ENCODE peak calls at places on chromosomes 13 and 19, in nine cellular contexts. P, M, Y, N, K, X, C, J and R are unnamed samples. For H3K27me3, the result is how much of the 10 kb centered on the place peaks cover.

GRCh38 chr19:1112254-1113208 is 8.7 kb downstream of the GPX4 start:
- DNase-seq in P (no peak), M (no peak), Y (no peak), N (no peak), K (peak), X (peak), C (no peak), J (peak), R (peak)

GRCh38 chr19:12139309-12139708 is 841 bp downstream of the ZNF20 start:
- DNase-seq in P (no peak), M (no peak), Y (no peak), N (no peak), K (peak), X (no peak), C (peak), J (no peak), R (peak)

GRCh38 chr13:59424661-59425060 is 739.1 kb downstream of the DIAPH3 start:
- DNase-seq in P (no peak), M (no peak), Y (no peak), N (no peak), K (no peak), X (no peak), C (peak), J (no peak), R (peak)

GRCh38 chr13:103883152-103883551 is 816.9 kb upstream of the SLC10A2 start:
- DNase-seq in P (peak), M (peak), Y (peak), N (peak), K (peak), X (peak), C (peak), J (peak), R (peak)

GRCh38 chr13:109724603-109725002 is 61.8 kb downstream of the IRS2 start:
- DNase-seq in P (no peak), M (no peak), Y (no peak), N (no peak), K (no peak), X (no peak), C (no peak), J (no peak), R (no peak)

GRCh38 chr13:100521912-100522490 is 66.6 kb downstream of the GGACT start:
- DNase-seq in P (no peak), M (no peak), Y (no peak), N (no peak), K (no peak), X (no peak), C (no peak), J (no peak), R (no peak)

GRCh38 chr13:48009298-48009697 is 8.2 kb upstream of the SUCLA2 start:
- DNase-seq in P (no peak), M (no peak), Y (no peak), N (no peak), K (no peak), X (no peak), C (peak), J (peak), R (peak)

GRCh38 chr19:1279782-1280341 is 4.5 kb downstream of the FAM174C start:
- DNase-seq in P (peak), M (peak), Y (peak), N (peak), K (peak), X (peak), C (peak), J (peak), R (peak)

GRCh38 chr19:51873097-51873496 is 14.7 kb downstream of the ZNF577 start:
- DNase-seq in P (no peak), M (no peak), Y (no peak), N (no peak), K (no peak), X (no peak), C (no peak), J (no peak), R (no peak)

GRCh38 chr13:79003989-79004550 is 345.1 kb upstream of the OBI1 start:
- DNase-seq in P (no peak), M (no peak), Y (no peak), N (no peak), K (no peak), X (no peak), C (no peak), J (no peak), R (no peak)

GRCh38 chr13:78999494-78999893 is 340.5 kb upstream of the OBI1 start:
- DNase-seq in P (no peak), M (no peak), Y (no peak), N (no peak), K (no peak), X (no peak), C (no peak), J (no peak), R (no peak)

GRCh38 chr13:78997902-78998654 is 339.1 kb upstream of the OBI1 start:
- DNase-seq in P (no peak), M (no peak), Y (no peak), N (no peak), K (no peak), X (no peak), C (no peak), J (no peak), R (no peak)

GRCh38 chr13:78993792-78994191 is 334.8 kb upstream of the OBI1 start:
- DNase-seq in P (no peak), M (no peak), Y (no peak), N (no peak), K (peak), X (no peak), C (no peak), J (no peak), R (no peak)

GRCh38 chr13:78998736-78999135 is 339.8 kb upstream of the OBI1 start:
- DNase-seq in P (no peak), M (no peak), Y (no peak), N (no peak), K (no peak), X (no peak), C (no peak), J (no peak), R (no peak)
- H3K4me3 ChIP-seq in P (no peak), M (no peak), Y (no peak), N (no peak), K (no peak), X (no peak), C (no peak), J (no peak), R (no peak)

GRCh38 chr19:35861640-35862160 is 5.0 kb downstream of the KIRREL2 start:
- DNase-seq in P (no peak), M (no peak), Y (no peak), N (peak), K (peak), X (no peak), C (no peak), J (no peak), R (no peak)

GRCh38 chr19:35862528-35862927 is 5.8 kb downstream of the KIRREL2 start:
- DNase-seq in P (no peak), M (no peak), Y (no peak), N (peak), K (no peak), X (no peak), C (no peak), J (no peak), R (no peak)

GRCh38 chr19:35860818-35861639 is 4.3 kb downstream of the KIRREL2 start:
- DNase-seq in P (no peak), M (no peak), Y (no peak), N (peak), K (peak), X (no peak), C (no peak), J (no peak), R (no peak)

GRCh38 chr19:35860436-35860817 is 3.7 kb downstream of the KIRREL2 start:
- DNase-seq in P (no peak), M (no peak), Y (no peak), N (peak), K (no peak), X (no peak), C (no peak), J (no peak), R (no peak)

GRCh38 chr19:35863018-35863417 is 5.4 kb upstream of the APLP1 start:
- DNase-seq in P (no peak), M (no peak), Y (no peak), N (no peak), K (no peak), X (no peak), C (no peak), J (no peak), R (no peak)
- H3K27me3 ChIP-seq in P (under half), M (under half), Y (half or more), N (under half), K (under half), X (under half), C (under half), J (half or more), R (half or more)

GRCh38 chr19:8596168-8596567 is 14.3 kb downstream of the ADAMTS10 start:
- DNase-seq in P (no peak), M (no peak), Y (no peak), N (no peak), K (no peak), X (peak), C (no peak), J (no peak), R (no peak)

GRCh38 chr19:8595651-8596050 is 14.9 kb downstream of the ADAMTS10 start:
- DNase-seq in P (no peak), M (no peak), Y (no peak), N (no peak), K (no peak), X (peak), C (no peak), J (no peak), R (no peak)

GRCh38 chr19:8593931-8594330 is 16.6 kb downstream of the ADAMTS10 start:
- DNase-seq in P (no peak), M (no peak), Y (no peak), N (no peak), K (no peak), X (peak), C (no peak), J (no peak), R (peak)

GRCh38 chr19:8589177-8589714 is 12.0 kb upstream of the MYO1F start:
- DNase-seq in P (no peak), M (no peak), Y (no peak), N (no peak), K (no peak), X (peak), C (no peak), J (no peak), R (no peak)

DNA sequence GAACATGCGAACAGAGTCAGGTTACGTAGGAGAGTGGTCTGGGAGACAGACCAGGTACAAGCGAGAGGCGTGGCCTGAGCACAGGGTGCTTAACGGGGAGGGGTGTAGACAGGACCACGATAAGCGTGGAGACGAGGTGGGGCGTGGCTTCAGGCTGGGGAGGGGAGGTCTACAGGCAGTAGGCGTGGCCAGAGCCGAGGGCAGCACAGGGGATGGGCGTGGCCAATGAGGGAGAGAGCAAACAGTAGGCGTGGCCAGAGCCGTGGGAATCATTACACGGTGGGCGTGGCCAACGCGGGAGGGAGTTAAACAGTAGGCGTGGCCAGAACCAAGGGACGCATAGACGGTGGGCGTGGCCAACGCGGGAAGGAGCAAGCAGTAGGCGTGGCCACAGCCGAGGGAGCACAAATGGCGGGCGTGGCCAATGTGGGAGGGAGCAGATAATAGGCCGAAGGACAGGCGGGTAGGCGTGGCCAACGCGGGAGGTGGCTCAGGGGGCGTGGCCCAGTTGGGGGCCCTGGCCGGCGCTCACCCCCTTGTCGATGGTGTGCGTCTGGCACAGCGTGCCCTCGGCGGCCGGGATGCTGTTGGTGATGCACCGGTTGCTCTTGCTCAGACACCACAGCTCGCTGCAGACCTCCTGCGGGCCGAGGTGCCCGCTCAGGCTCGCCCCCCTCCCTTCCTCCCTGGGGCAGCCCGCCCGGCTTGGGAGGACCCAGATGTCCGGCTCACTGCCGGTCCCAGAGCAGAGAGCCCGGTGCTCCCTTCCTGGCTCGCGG is 15.2 kb upstream of the MYO1F start:
- DNase-seq in P (peak), M (no peak), Y (peak), N (peak), K (peak), X (peak), C (peak), J (peak), R (peak)
- H3K4me3 ChIP-seq in P (peak), M (no peak), Y (peak), N (peak), K (peak), X (peak), C (no peak), J (peak), R (peak)

DNA sequence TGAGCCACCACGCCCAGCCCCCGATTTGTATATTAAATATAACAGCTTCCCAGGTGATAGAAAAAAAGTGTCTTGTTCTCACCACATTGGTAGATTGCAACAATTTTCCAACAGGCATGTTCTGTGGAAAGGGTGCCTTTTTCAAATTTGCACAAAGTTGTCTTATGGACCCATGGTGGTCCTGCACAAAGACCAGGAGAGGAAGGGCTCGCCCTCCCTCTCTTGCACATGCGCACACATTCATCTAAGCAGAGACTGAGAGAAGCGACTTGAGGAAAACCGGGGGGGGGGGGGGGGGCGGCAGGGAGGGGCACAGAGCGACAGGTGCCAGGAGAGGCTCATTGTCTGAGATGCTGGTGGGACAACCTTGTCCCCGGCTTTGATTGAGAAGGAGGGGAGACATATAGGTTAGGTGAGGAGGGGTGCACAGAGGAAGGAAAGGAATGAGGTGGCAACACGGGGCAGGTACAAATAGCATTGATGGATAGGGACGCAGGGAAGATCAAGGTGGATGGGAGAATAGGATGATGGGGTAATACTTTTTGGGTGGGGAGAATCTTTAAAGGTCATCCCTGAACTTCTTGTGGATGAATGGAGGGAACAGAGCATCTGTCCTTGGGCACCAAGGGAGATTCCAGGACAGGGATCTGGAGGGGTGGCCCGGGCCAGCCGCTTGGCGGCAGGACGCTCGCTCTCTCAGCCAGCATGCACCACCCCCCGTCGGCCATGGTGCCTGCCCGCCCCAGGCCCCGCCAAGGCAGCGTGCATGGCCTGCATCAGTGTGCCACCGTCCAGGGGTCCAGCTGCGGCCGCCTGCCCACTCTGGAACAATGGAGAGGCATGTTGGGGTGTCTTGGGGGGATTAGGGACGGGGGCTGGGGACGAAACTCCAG is 76.0 kb downstream of the IER2 start:
- DNase-seq in P (no peak), M (no peak), Y (no peak), N (no peak), K (no peak), X (no peak), C (no peak), J (no peak), R (no peak)
- H3K27me3 ChIP-seq in P (under half), M (under half), Y (under half), N (under half), K (under half), X (under half), C (under half), J (under half), R (under half)

DNA sequence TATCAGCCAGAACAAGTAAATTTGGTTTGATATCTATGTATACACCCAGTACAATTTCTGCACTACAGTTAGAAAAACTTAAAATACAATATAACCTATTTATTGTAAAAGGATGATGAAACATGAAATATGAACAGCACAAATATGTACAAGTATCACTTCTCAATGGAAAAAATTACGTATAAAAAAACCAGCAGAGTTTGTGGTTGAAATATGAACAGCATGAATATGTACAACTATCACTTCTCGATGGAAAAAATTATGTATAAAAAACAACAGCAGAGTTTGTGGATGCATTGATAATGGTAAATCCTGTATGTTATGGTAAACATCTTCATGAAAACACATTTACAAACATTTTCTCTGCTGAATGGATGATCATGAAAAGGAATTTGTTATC is 32.4 kb upstream of the CEACAM21 start:
- DNase-seq in P (no peak), M (no peak), Y (no peak), N (no peak), K (no peak), X (no peak), C (no peak), J (no peak), R (no peak)
- H3K4me3 ChIP-seq in P (no peak), M (no peak), Y (no peak), N (no peak), K (no peak), X (no peak), C (no peak), J (no peak), R (no peak)

GRCh38 chr19:56131651-56132050 is 9.4 kb upstream of the ZNF444 start:
- DNase-seq in P (no peak), M (no peak), Y (no peak), N (no peak), K (no peak), X (no peak), C (no peak), J (no peak), R (no peak)
- H3K27me3 ChIP-seq in P (under half), M (under half), Y (under half), N (under half), K (under half), X (under half), C (under half), J (under half), R (under half)

GRCh38 chr19:47247308-47247990 is 8.9 kb upstream of the CCDC9 start:
- DNase-seq in P (peak), M (no peak), Y (peak), N (peak), K (peak), X (peak), C (peak), J (peak), R (peak)
- H3K4me3 ChIP-seq in P (no peak), M (no peak), Y (no peak), N (no peak), K (no peak), X (no peak), C (peak), J (no peak), R (no peak)